ENCODE peak calls at places on chromosomes 3 and 15, in five cellular contexts. One of them, this sample, is unnamed.
A peak's percentile ranks its signal among the peaks of the same experiment; 100 is the strongest.

GRCh38 chr3:197154-197855 is 742 bp downstream of the CHL1 start:
- DNase-seq in lung: no peak
- DNase-seq in activated CD4-positive, alpha-beta T cell treated with anti-CD3 and anti-CD28 coated beads, Interleukin-2, amount 50 U/mL, for 24 hours: no peak
- DNase-seq in GM06990: no peak
- DNase-seq in CD8-positive, alpha-beta memory T cell: no peak
- DNase-seq in this sample: no peak

GRCh38 chr15:37045241-37045640 is 55.1 kb downstream of the MEIS2 start:
- DNase-seq in lung: no peak
- DNase-seq in CD8-positive, alpha-beta memory T cell: no peak
- DNase-seq in GM06990: no peak
- DNase-seq in activated CD4-positive, alpha-beta T cell treated with anti-CD3 and anti-CD28 coated beads, Interleukin-2, amount 50 U/mL, for 24 hours: no peak
- DNase-seq in this sample: no peak

GRCh38 chr3:69009559-69010410 is 3.7 kb downstream of the EOGT start:
- DNase-seq in lung: no peak
- DNase-seq in CD8-positive, alpha-beta memory T cell: no peak
- DNase-seq in GM06990: no peak
- DNase-seq in activated CD4-positive, alpha-beta T cell treated with anti-CD3 and anti-CD28 coated beads, Interleukin-2, amount 50 U/mL, for 24 hours: no peak
- DNase-seq in this sample: no peak

GRCh38 chr3:160331127-160331937 is 67.7 kb downstream of the IFT80 start:
- DNase-seq in activated CD4-positive, alpha-beta T cell treated with anti-CD3 and anti-CD28 coated beads, Interleukin-2, amount 50 U/mL, for 24 hours: no peak
- DNase-seq in GM06990: no peak
- DNase-seq in CD8-positive, alpha-beta memory T cell: no peak
- DNase-seq in lung: no peak
- DNase-seq in this sample: no peak

GRCh38 chr3:115279939-115280338 is 132.9 kb upstream of the ZBTB20 start:
- DNase-seq in GM06990: no peak
- DNase-seq in activated CD4-positive, alpha-beta T cell treated with anti-CD3 and anti-CD28 coated beads, Interleukin-2, amount 50 U/mL, for 24 hours: no peak
- DNase-seq in lung: no peak
- DNase-seq in CD8-positive, alpha-beta memory T cell: no peak
- DNase-seq in this sample: no peak

GRCh38 chr3:25173610-25174009 is 254.5 kb upstream of the RARB start:
- DNase-seq in CD8-positive, alpha-beta memory T cell: no peak
- DNase-seq in lung: no peak
- DNase-seq in activated CD4-positive, alpha-beta T cell treated with anti-CD3 and anti-CD28 coated beads, Interleukin-2, amount 50 U/mL, for 24 hours: no peak
- DNase-seq in GM06990: no peak
- DNase-seq in this sample: no peak

GRCh38 chr3:116302087-116302747 is 143.1 kb downstream of the LSAMP start:
- DNase-seq in GM06990: no peak
- DNase-seq in CD8-positive, alpha-beta memory T cell: no peak
- DNase-seq in activated CD4-positive, alpha-beta T cell treated with anti-CD3 and anti-CD28 coated beads, Interleukin-2, amount 50 U/mL, for 24 hours: no peak
- DNase-seq in lung: no peak
- DNase-seq in this sample: no peak

GRCh38 chr3:66475386-66476020 is 25.3 kb downstream of the LRIG1 start:
- DNase-seq in activated CD4-positive, alpha-beta T cell treated with anti-CD3 and anti-CD28 coated beads, Interleukin-2, amount 50 U/mL, for 24 hours: no peak
- DNase-seq in lung: no peak
- DNase-seq in GM06990: no peak
- DNase-seq in CD8-positive, alpha-beta memory T cell: no peak
- DNase-seq in this sample: no peak

GRCh38 chr3:126070146-126070545 is 13.8 kb downstream of the SLC41A3 start:
- DNase-seq in GM06990: no peak
- DNase-seq in lung: no peak
- DNase-seq in CD8-positive, alpha-beta memory T cell: no peak
- DNase-seq in activated CD4-positive, alpha-beta T cell treated with anti-CD3 and anti-CD28 coated beads, Interleukin-2, amount 50 U/mL, for 24 hours: no peak
- DNase-seq in this sample: no peak

GRCh38 chr3:160006282-160007163 is 17.9 kb downstream of the IL12A start:
- DNase-seq in activated CD4-positive, alpha-beta T cell treated with anti-CD3 and anti-CD28 coated beads, Interleukin-2, amount 50 U/mL, for 24 hours: no peak
- DNase-seq in lung: peak; percentile 35
- DNase-seq in GM06990: no peak
- DNase-seq in CD8-positive, alpha-beta memory T cell: no peak
- DNase-seq in this sample: no peak

GRCh38 chr3:140910860-140911259 is 30.8 kb upstream of the SLC25A36 start:
- DNase-seq in activated CD4-positive, alpha-beta T cell treated with anti-CD3 and anti-CD28 coated beads, Interleukin-2, amount 50 U/mL, for 24 hours: no peak
- DNase-seq in GM06990: no peak
- DNase-seq in lung: no peak
- DNase-seq in CD8-positive, alpha-beta memory T cell: no peak
- DNase-seq in this sample: no peak

GRCh38 chr3:128882709-128883108 is 3.3 kb downstream of the ACAD9 start:
- DNase-seq in lung: no peak
- DNase-seq in CD8-positive, alpha-beta memory T cell: no peak
- DNase-seq in activated CD4-positive, alpha-beta T cell treated with anti-CD3 and anti-CD28 coated beads, Interleukin-2, amount 50 U/mL, for 24 hours: no peak
- DNase-seq in GM06990: no peak
- DNase-seq in this sample: no peak

GRCh38 chr3:127959873-127960272 is 44.8 kb downstream of the KBTBD12 start:
- DNase-seq in CD8-positive, alpha-beta memory T cell: no peak
- DNase-seq in lung: no peak
- DNase-seq in activated CD4-positive, alpha-beta T cell treated with anti-CD3 and anti-CD28 coated beads, Interleukin-2, amount 50 U/mL, for 24 hours: no peak
- DNase-seq in GM06990: no peak
- DNase-seq in this sample: no peak

GRCh38 chr3:171173732-171174131 is 147.2 kb upstream of the SLC2A2 start:
- DNase-seq in CD8-positive, alpha-beta memory T cell: no peak
- DNase-seq in GM06990: no peak
- DNase-seq in lung: peak; percentile 51
- DNase-seq in activated CD4-positive, alpha-beta T cell treated with anti-CD3 and anti-CD28 coated beads, Interleukin-2, amount 50 U/mL, for 24 hours: no peak
- DNase-seq in this sample: no peak

GRCh38 chr3:36866358-36866757 is 78.5 kb downstream of the TRANK1 start:
- DNase-seq in lung: no peak
- DNase-seq in CD8-positive, alpha-beta memory T cell: no peak
- DNase-seq in GM06990: no peak
- DNase-seq in activated CD4-positive, alpha-beta T cell treated with anti-CD3 and anti-CD28 coated beads, Interleukin-2, amount 50 U/mL, for 24 hours: no peak
- DNase-seq in this sample: no peak

GRCh38 chr15:98562361-98562791 is 86.0 kb upstream of the IGF1R start:
- DNase-seq in CD8-positive, alpha-beta memory T cell: no peak
- DNase-seq in lung: no peak
- DNase-seq in GM06990: no peak
- DNase-seq in activated CD4-positive, alpha-beta T cell treated with anti-CD3 and anti-CD28 coated beads, Interleukin-2, amount 50 U/mL, for 24 hours: no peak
- DNase-seq in this sample: no peak

GRCh38 chr3:153090973-153091372 is 71.1 kb upstream of the RAP2B start:
- DNase-seq in CD8-positive, alpha-beta memory T cell: peak; percentile 14
- DNase-seq in GM06990: peak; percentile 43
- DNase-seq in activated CD4-positive, alpha-beta T cell treated with anti-CD3 and anti-CD28 coated beads, Interleukin-2, amount 50 U/mL, for 24 hours: no peak
- DNase-seq in lung: no peak
- DNase-seq in this sample: peak; percentile 33

GRCh38 chr3:71050521-71051258 is 532.8 kb downstream of the FOXP1 start:
- DNase-seq in GM06990: no peak
- DNase-seq in activated CD4-positive, alpha-beta T cell treated with anti-CD3 and anti-CD28 coated beads, Interleukin-2, amount 50 U/mL, for 24 hours: peak; percentile 49
- DNase-seq in lung: no peak
- DNase-seq in CD8-positive, alpha-beta memory T cell: peak; percentile 63
- DNase-seq in this sample: peak; percentile 78

GRCh38 chr15:69092159-69092558 is 68.3 kb upstream of the GLCE start:
- DNase-seq in GM06990: no peak
- DNase-seq in activated CD4-positive, alpha-beta T cell treated with anti-CD3 and anti-CD28 coated beads, Interleukin-2, amount 50 U/mL, for 24 hours: no peak
- DNase-seq in CD8-positive, alpha-beta memory T cell: no peak
- DNase-seq in lung: no peak
- DNase-seq in this sample: no peak

GRCh38 chr3:172339892-172340291 is 108.4 kb downstream of the GHSR start:
- DNase-seq in activated CD4-positive, alpha-beta T cell treated with anti-CD3 and anti-CD28 coated beads, Interleukin-2, amount 50 U/mL, for 24 hours: no peak
- DNase-seq in CD8-positive, alpha-beta memory T cell: no peak
- DNase-seq in lung: no peak
- DNase-seq in GM06990: no peak
- DNase-seq in this sample: no peak

GRCh38 chr3:173893066-173893465 is 495.5 kb downstream of the NLGN1 start:
- DNase-seq in CD8-positive, alpha-beta memory T cell: no peak
- DNase-seq in activated CD4-positive, alpha-beta T cell treated with anti-CD3 and anti-CD28 coated beads, Interleukin-2, amount 50 U/mL, for 24 hours: no peak
- DNase-seq in lung: no peak
- DNase-seq in GM06990: no peak
- DNase-seq in this sample: no peak

GRCh38 chr3:38039899-38040261 is 872 bp downstream of the DLEC1 start:
- DNase-seq in CD8-positive, alpha-beta memory T cell: peak; percentile 59
- DNase-seq in GM06990: no peak
- DNase-seq in activated CD4-positive, alpha-beta T cell treated with anti-CD3 and anti-CD28 coated beads, Interleukin-2, amount 50 U/mL, for 24 hours: no peak
- DNase-seq in lung: peak; percentile 73
- DNase-seq in this sample: peak; percentile 73

GRCh38 chr15:84605225-84605882 is 4.5 kb downstream of the ZSCAN2 start:
- DNase-seq in CD8-positive, alpha-beta memory T cell: no peak
- DNase-seq in GM06990: no peak
- DNase-seq in lung: no peak
- DNase-seq in activated CD4-positive, alpha-beta T cell treated with anti-CD3 and anti-CD28 coated beads, Interleukin-2, amount 50 U/mL, for 24 hours: no peak
- DNase-seq in this sample: no peak

GRCh38 chr15:90008607-90009006 is 7.5 kb downstream of the ZNF710 start:
- DNase-seq in CD8-positive, alpha-beta memory T cell: no peak
- DNase-seq in GM06990: no peak
- DNase-seq in lung: no peak
- DNase-seq in activated CD4-positive, alpha-beta T cell treated with anti-CD3 and anti-CD28 coated beads, Interleukin-2, amount 50 U/mL, for 24 hours: no peak
- DNase-seq in this sample: no peak

GRCh38 chr15:25783607-25784131 is 79.5 kb downstream of the ATP10A start:
- DNase-seq in CD8-positive, alpha-beta memory T cell: peak; percentile 11
- DNase-seq in lung: no peak
- DNase-seq in activated CD4-positive, alpha-beta T cell treated with anti-CD3 and anti-CD28 coated beads, Interleukin-2, amount 50 U/mL, for 24 hours: peak; percentile 16
- DNase-seq in GM06990: no peak
- DNase-seq in this sample: peak; percentile 16

GRCh38 chr15:74776851-74777768 is 4.8 kb upstream of the CSK start:
- DNase-seq in GM06990: peak; percentile 82
- DNase-seq in lung: no peak
- DNase-seq in activated CD4-positive, alpha-beta T cell treated with anti-CD3 and anti-CD28 coated beads, Interleukin-2, amount 50 U/mL, for 24 hours: no peak
- DNase-seq in CD8-positive, alpha-beta memory T cell: peak; percentile 71
- DNase-seq in this sample: peak; percentile 75

GRCh38 chr3:55089211-55089610 is 161.4 kb upstream of the LRTM1 start:
- DNase-seq in GM06990: no peak
- DNase-seq in activated CD4-positive, alpha-beta T cell treated with anti-CD3 and anti-CD28 coated beads, Interleukin-2, amount 50 U/mL, for 24 hours: no peak
- DNase-seq in lung: no peak
- DNase-seq in CD8-positive, alpha-beta memory T cell: no peak
- DNase-seq in this sample: no peak

GRCh38 chr3:175186511-175186910 is 327.4 kb downstream of the NAALADL2 start:
- DNase-seq in GM06990: no peak
- DNase-seq in activated CD4-positive, alpha-beta T cell treated with anti-CD3 and anti-CD28 coated beads, Interleukin-2, amount 50 U/mL, for 24 hours: no peak
- DNase-seq in lung: no peak
- DNase-seq in CD8-positive, alpha-beta memory T cell: no peak
- DNase-seq in this sample: no peak